ENCODE peak calls at places on chromosomes 3 and 15, in seven cellular contexts. H is cardiac fibroblast, O is HL-60, Y is stomach, Z is gastrocnemius medialis, B is GM23338, U is upper lobe of right lung. M is an unnamed sample.

GRCh38 chr3:120145498-120146285 is 51.4 kb upstream of the GSK3B start:
- DNase-seq in U (no peak), Y (no peak), H (peak), Z (no peak), B (no peak), O (no peak), M (no peak)

GRCh38 chr3:158961911-158962310 is 160.1 kb downstream of the MFSD1 start:
- DNase-seq in B (peak), O (no peak), H (no peak), U (no peak), Z (no peak), Y (no peak), M (no peak)

GRCh38 chr3:4512895-4513616 is 19.9 kb downstream of the ITPR1 start:
- DNase-seq in H (peak), O (no peak), U (no peak), B (peak), Y (no peak), Z (no peak), M (no peak)

GRCh38 chr3:51539291-51539891 is 872 bp downstream of the RAD54L2 start:
- DNase-seq in O (peak), Y (no peak), H (peak), Z (no peak), U (no peak), B (peak), M (peak)

GRCh38 chr15:59654043-59654442 is 3.3 kb downstream of the GTF2A2 start:
- DNase-seq in Y (no peak), Z (no peak), H (no peak), U (no peak), B (no peak), O (no peak), M (no peak)

GRCh38 chr15:37933685-37934084 is 755 bp upstream of the TMCO5A start:
- DNase-seq in Y (no peak), O (no peak), U (no peak), B (no peak), H (peak), Z (no peak), M (no peak)

GRCh38 chr15:69305204-69305931 is 6.7 kb downstream of the PAQR5 start:
- DNase-seq in H (peak), U (peak), O (no peak), B (peak), Z (no peak), Y (no peak), M (peak)

GRCh38 chr3:111165411-111165810 is 93.8 kb downstream of the NECTIN3 start:
- DNase-seq in O (no peak), Z (no peak), Y (no peak), H (no peak), B (no peak), U (no peak), M (no peak)

GRCh38 chr15:31585231-31585630 is 258.6 kb downstream of the KLF13 start:
- DNase-seq in O (no peak), Y (no peak), U (no peak), B (no peak), Z (no peak), H (no peak), M (no peak)

GRCh38 chr3:107065094-107065861 is 312.0 kb upstream of the CCDC54 start:
- DNase-seq in U (no peak), Z (no peak), B (no peak), Y (no peak), H (peak), O (no peak), M (no peak)

GRCh38 chr3:52277972-52278509 is 408 bp downstream of the WDR82 start:
- DNase-seq in U (no peak), H (peak), B (peak), Y (no peak), O (no peak), Z (peak), M (no peak)

GRCh38 chr15:47620960-47621681 is 96.2 kb upstream of the SEMA6D start:
- DNase-seq in Y (no peak), O (no peak), U (no peak), H (no peak), B (no peak), Z (no peak), M (no peak)

GRCh38 chr15:99058421-99058870 is 46.4 kb upstream of the SYNM start:
- DNase-seq in U (no peak), O (no peak), H (no peak), B (peak), Y (no peak), Z (no peak), M (no peak)

GRCh38 chr15:40115670-40116093 is 7.0 kb upstream of the BMF start:
- DNase-seq in H (peak), B (peak), U (peak), O (peak), Y (peak), Z (no peak), M (no peak)

GRCh38 chr15:80825361-80826030 is 46.3 kb downstream of the CEMIP start:
- DNase-seq in H (no peak), B (no peak), Y (no peak), U (no peak), Z (no peak), O (no peak), M (no peak)

GRCh38 chr3:187101184-187102072 is 37.9 kb downstream of the RPL39L start:
- DNase-seq in U (peak), O (no peak), B (no peak), H (peak), Y (peak), Z (peak), M (peak)

GRCh38 chr3:50675179-50676030 is 678 bp downstream of the DOCK3 start:
- DNase-seq in Z (no peak), Y (no peak), H (no peak), U (peak), O (no peak), B (peak), M (no peak)

GRCh38 chr3:150376001-150376848 is 31.9 kb upstream of the TSC22D2 start:
- DNase-seq in O (peak), H (peak), U (no peak), Y (no peak), B (no peak), Z (no peak), M (no peak)

GRCh38 chr3:100256724-100257123 is 4.1 kb upstream of the TBC1D23 start:
- DNase-seq in O (no peak), B (no peak), H (peak), Y (no peak), U (no peak), Z (no peak), M (no peak)

GRCh38 chr15:43241100-43241499 is 20.3 kb upstream of the EPB42 start:
- DNase-seq in H (peak), Z (peak), Y (no peak), U (no peak), O (no peak), B (no peak), M (no peak)

GRCh38 chr3:73784647-73785420 is 160.1 kb upstream of the PDZRN3 start:
- DNase-seq in U (no peak), B (no peak), Y (no peak), Z (no peak), H (no peak), O (no peak), M (no peak)

GRCh38 chr3:185688808-185689207 is 102.7 kb downstream of the SENP2 start:
- DNase-seq in U (no peak), B (no peak), O (peak), H (peak), Y (peak), Z (no peak), M (peak)

GRCh38 chr3:38528457-38528856 is 32.3 kb downstream of the EXOG start:
- DNase-seq in O (no peak), U (no peak), Y (no peak), B (peak), Z (no peak), H (no peak), M (no peak)

GRCh38 chr3:98592345-98592935 is 971 bp downstream of the CPOX start:
- DNase-seq in Y (no peak), B (peak), O (no peak), Z (no peak), H (no peak), U (no peak), M (no peak)

GRCh38 chr3:56536735-56537134 is 20.2 kb upstream of the CCDC66 start:
- DNase-seq in Y (no peak), Z (no peak), O (no peak), H (no peak), B (no peak), U (no peak), M (no peak)

GRCh38 chr3:45491344-45491743 is 103.0 kb downstream of the LARS2 start:
- DNase-seq in H (no peak), U (no peak), Y (no peak), B (no peak), Z (no peak), O (no peak), M (no peak)

GRCh38 chr15:67542462-67543347 is at the start of gene MAP2K5:
- DNase-seq in U (peak), H (peak), B (peak), Z (peak), O (peak), Y (peak), M (no peak)

GRCh38 chr3:159928071-159928491 is 60.6 kb upstream of the IL12A start:
- DNase-seq in Y (no peak), B (no peak), O (no peak), U (no peak), H (peak), Z (no peak), M (no peak)

GRCh38 chr3:107446706-107447105 is 69.5 kb downstream of the CCDC54 start:
- DNase-seq in O (no peak), H (no peak), Z (no peak), Y (no peak), B (no peak), U (no peak), M (no peak)

GRCh38 chr15:70497661-70498060 is 265.7 kb downstream of the UACA start:
- DNase-seq in Z (no peak), O (no peak), B (no peak), U (peak), H (no peak), Y (no peak), M (no peak)

GRCh38 chr3:365268-365667 is 168.7 kb downstream of the CHL1 start:
- DNase-seq in Z (no peak), H (no peak), U (no peak), O (no peak), B (no peak), Y (no peak), M (no peak)

GRCh38 chr15:93030430-93031102 is 58.4 kb downstream of the RGMA start:
- DNase-seq in B (peak), Y (peak), H (peak), O (no peak), Z (peak), U (no peak), M (no peak)
- TF ChIP-seq CTCF in B (peak), Y (peak), H (peak), O (peak), Z (peak), U (peak), M (peak)

GRCh38 chr3:90092994-90093393 is 985.6 kb downstream of the EPHA3 start:
- DNase-seq in B (peak), Z (no peak), O (peak), Y (no peak), H (peak), U (no peak), M (no peak)
- TF ChIP-seq CTCF in B (peak), Z (peak), O (peak), Y (peak), H (peak), U (peak), M (peak)

GRCh38 chr3:126663257-126663656 is 8.3 kb upstream of the TXNRD3 start:
- DNase-seq in Z (no peak), O (no peak), B (no peak), Y (no peak), H (no peak), U (no peak), M (no peak)

GRCh38 chr3:126666002-126666401 is 11.1 kb upstream of the TXNRD3 start:
- DNase-seq in U (no peak), B (no peak), O (no peak), H (no peak), Y (no peak), Z (no peak), M (no peak)

GRCh38 chr3:126665221-126665936 is 10.5 kb upstream of the TXNRD3 start:
- DNase-seq in O (no peak), H (no peak), Y (no peak), U (no peak), Z (no peak), B (no peak), M (no peak)

GRCh38 chr3:126663750-126664149 is 8.8 kb upstream of the TXNRD3 start:
- DNase-seq in Z (no peak), H (no peak), Y (no peak), U (no peak), B (no peak), O (no peak), M (no peak)

DNA sequence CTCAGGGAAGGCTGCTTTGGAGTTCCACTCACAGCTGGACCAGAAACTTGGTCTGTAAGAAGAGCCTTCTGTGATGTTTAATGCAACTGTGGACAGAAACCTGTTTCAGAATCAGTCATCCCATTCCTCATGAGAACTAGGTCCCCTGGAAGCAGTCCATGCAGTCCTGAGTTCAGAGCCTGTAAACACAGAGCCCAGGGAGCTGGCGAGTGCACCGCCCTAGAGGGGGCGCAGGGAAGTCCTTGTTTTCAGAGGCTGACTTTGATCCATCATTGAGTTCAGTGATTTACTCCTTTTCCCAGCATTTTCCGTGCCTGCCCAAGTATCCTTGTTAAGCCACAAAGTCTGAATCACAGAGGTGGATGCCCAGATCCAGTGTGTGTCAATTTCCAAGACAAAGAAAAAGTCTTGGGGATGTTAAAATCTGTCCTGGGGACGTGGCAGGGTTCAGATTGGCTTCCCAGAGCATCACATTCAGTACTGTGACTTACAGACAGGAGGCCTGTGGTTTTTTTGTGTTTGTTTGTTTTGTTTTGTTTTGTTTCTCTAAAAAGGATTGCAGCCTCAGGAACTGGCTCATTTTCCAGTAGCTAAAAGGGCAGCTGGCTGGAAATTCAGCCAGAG is 9.8 kb upstream of the TXNRD3 start:
- DNase-seq in B (peak), Z (no peak), U (no peak), Y (no peak), H (no peak), O (no peak), M (no peak)
- TF ChIP-seq CTCF in B (peak), Z (no peak), U (no peak), Y (no peak), H (peak), O (no peak), M (no peak)

DNA sequence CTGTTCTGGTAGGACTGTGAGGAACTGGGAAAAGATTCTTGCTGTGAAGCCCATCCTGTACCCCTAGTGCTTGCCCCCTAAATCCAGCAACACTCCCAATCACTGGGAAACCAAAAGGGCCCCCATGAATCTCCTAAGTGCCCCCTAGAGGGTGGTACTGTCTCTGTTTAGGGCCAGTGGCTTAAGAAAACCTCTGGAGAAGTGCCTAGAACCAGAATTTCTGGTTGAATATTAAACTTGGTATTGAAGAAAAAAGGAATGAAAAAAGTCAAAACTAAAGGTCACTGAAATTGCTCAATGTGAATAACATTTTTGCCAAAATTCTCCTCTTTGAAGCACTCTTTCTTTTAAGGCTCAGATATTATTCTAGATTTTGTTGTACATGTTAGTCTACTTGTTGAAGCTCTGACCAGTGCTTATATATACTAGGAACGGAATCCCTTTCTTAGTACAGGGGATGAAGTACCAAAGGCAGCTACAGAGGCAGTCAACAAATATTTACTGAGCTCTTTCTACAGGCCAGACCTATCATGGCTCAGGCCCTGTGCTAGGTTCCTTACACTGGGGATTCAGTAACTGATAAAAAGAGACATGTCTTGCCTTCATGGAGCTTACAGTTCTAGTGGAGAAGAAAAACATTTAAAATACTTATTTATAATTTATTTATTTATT is 138.8 kb downstream of the MYLK start:
- DNase-seq in U (no peak), H (peak), Z (no peak), O (no peak), B (peak), Y (no peak), M (no peak)
- TF ChIP-seq CTCF in U (peak), H (peak), Z (no peak), O (no peak), B (peak), Y (no peak), M (peak)

GRCh38 chr3:167976880-167977498 is 118.7 kb downstream of the GOLIM4 start:
- DNase-seq in Y (no peak), H (peak), B (no peak), O (no peak), Z (no peak), U (no peak), M (no peak)
- TF ChIP-seq CTCF in Y (no peak), H (no peak), B (no peak), O (no peak), Z (no peak), U (no peak), M (no peak)

DNA sequence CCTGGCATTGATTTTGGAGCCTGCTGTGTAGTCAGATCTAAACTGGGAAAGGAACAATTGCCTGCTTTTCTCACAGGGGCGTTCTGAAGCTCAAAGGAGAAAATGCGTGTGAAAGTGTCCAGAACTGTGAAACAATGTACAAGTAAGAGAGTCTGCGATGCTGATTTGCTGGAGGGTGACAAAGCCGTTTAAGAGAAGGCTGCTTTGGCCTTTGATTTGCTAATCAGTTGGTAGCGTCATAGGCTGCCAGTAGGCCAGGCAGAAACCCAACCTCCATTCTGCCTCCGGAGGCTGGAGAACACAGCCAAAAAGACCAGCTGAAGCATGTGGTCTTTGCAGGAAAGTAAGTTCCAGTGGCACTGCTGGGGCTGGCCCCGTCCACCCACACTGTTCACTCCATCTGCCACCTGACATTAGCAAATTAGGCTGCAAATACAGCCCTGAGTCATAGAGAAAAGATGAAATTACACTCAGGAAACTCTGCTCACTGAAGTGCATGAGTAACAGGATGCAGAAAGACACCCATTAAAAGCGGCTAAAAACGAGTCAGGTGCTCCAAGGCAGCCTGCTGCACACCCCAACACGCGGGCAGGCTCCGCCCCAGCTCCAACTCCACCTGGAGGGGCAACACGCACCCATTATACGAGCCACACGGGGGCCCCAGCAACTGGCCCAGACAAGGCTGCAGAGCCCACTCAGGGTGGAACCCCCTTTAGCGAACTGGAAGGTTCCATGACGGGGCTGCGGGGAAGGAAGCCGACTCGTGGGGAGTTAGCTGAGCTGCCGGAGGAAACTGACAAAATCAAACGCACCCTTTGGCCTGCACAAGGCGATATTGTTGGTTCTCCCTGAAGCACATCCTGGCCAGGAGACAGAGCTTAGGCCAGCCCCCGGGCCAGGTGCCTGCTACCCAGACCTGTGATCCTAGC is 31.6 kb downstream of the ZDHHC19 start:
- DNase-seq in O (no peak), Y (no peak), Z (peak), B (peak), H (peak), U (no peak), M (no peak)
- TF ChIP-seq CTCF in O (no peak), Y (no peak), Z (no peak), B (peak), H (no peak), U (no peak), M (no peak)